ENCODE peak calls at places on chromosomes 16 and 17, in six cellular contexts. One of them, this sample, is unnamed.

GRCh38 chr17:50779747-50780363 is 12.5 kb upstream of the ANKRD40CL start:
- DNase-seq in tibial nerve: no peak
- DNase-seq in A549: no peak
- DNase-seq in GM12891: no peak
- DNase-seq in uterus: no peak
- DNase-seq in NB4: no peak
- DNase-seq in this sample: no peak

GRCh38 chr16:88809676-88810165 is 2.0 kb downstream of the APRT start:
- DNase-seq in uterus: no peak
- DNase-seq in GM12891: no peak
- DNase-seq in tibial nerve: no peak
- DNase-seq in NB4: peak; percentile 72
- DNase-seq in A549: no peak
- DNase-seq in this sample: no peak

GRCh38 chr16:76612497-76612896 is 335.3 kb downstream of the CNTNAP4 start:
- DNase-seq in uterus: no peak
- DNase-seq in tibial nerve: no peak
- DNase-seq in A549: no peak
- DNase-seq in NB4: no peak
- DNase-seq in GM12891: no peak
- DNase-seq in this sample: no peak

GRCh38 chr17:51435171-51435552 is 174.8 kb downstream of the UTP18 start:
- DNase-seq in tibial nerve: no peak
- DNase-seq in GM12891: no peak
- DNase-seq in NB4: peak; percentile 65
- DNase-seq in A549: no peak
- DNase-seq in uterus: no peak
- DNase-seq in this sample: peak; percentile 18

GRCh38 chr17:34121311-34121710 is 133.8 kb upstream of the CCL2 start:
- DNase-seq in GM12891: no peak
- DNase-seq in uterus: no peak
- DNase-seq in tibial nerve: no peak
- DNase-seq in A549: no peak
- DNase-seq in NB4: no peak
- DNase-seq in this sample: no peak

GRCh38 chr17:76265624-76266243 is 586 bp downstream of the UBALD2 start:
- DNase-seq in GM12891: no peak
- DNase-seq in A549: no peak
- DNase-seq in uterus: no peak
- DNase-seq in NB4: peak; percentile 63
- DNase-seq in tibial nerve: no peak
- DNase-seq in this sample: peak; percentile 83

GRCh38 chr17:71071837-71072236 is 902.5 kb downstream of the KCNJ2 start:
- DNase-seq in A549: peak; percentile 83
- DNase-seq in tibial nerve: no peak
- DNase-seq in NB4: peak; percentile 74
- DNase-seq in uterus: no peak
- DNase-seq in GM12891: no peak
- DNase-seq in this sample: no peak

GRCh38 chr17:72143245-72143644 is 22.4 kb downstream of the SOX9 start:
- DNase-seq in uterus: no peak
- DNase-seq in A549: no peak
- DNase-seq in tibial nerve: no peak
- DNase-seq in GM12891: no peak
- DNase-seq in NB4: no peak
- DNase-seq in this sample: no peak

GRCh38 chr17:42784811-42785592 is 4.6 kb downstream of the WNK4 start:
- DNase-seq in NB4: no peak
- DNase-seq in GM12891: no peak
- DNase-seq in A549: no peak
- DNase-seq in tibial nerve: no peak
- DNase-seq in uterus: no peak
- DNase-seq in this sample: no peak

GRCh38 chr17:55237268-55237667 is 27.5 kb upstream of the HLF start:
- DNase-seq in NB4: no peak
- DNase-seq in tibial nerve: no peak
- DNase-seq in GM12891: peak; percentile 16
- DNase-seq in A549: no peak
- DNase-seq in uterus: no peak
- DNase-seq in this sample: no peak

GRCh38 chr17:7060165-7060890 is 16.4 kb upstream of the SLC16A11 start:
- DNase-seq in GM12891: no peak
- DNase-seq in uterus: no peak
- DNase-seq in NB4: peak; percentile 59
- DNase-seq in tibial nerve: no peak
- DNase-seq in A549: peak; percentile 98
- DNase-seq in this sample: no peak

GRCh38 chr17:14205992-14206461 is 30.6 kb downstream of the CDRT15 start:
- DNase-seq in uterus: no peak
- DNase-seq in NB4: no peak
- DNase-seq in A549: no peak
- DNase-seq in GM12891: no peak
- DNase-seq in tibial nerve: no peak
- DNase-seq in this sample: no peak

DNA sequence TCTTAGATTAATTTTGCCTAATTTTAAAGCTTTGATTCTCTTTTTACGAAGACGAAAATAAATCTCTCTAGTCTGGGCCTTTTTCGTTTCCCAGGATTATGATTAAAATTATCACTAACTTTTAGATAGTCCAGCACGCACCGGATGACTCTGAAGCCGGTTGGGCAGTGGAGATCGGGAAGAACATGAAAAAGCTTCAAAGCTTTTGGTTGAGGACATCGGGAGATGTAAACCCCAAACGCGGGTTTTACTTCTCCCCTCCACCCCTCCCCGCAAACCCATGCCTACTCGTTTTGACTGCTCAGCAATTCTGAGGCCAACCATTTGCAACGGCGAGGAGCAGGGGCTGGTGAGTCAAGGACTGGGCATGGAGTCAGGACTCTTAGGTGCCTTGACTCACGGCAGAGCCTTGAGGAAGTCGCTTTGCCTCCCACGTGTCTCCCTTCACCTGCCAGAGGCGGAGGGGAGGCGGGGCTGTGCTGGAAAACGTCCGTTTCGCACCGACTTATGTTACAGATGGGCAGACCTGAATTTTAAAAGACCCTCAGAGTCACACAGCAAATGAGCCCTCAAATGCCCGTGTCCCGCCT is 989 bp upstream of the DUSP14 start:
- DNase-seq in uterus: peak; percentile 89
- DNase-seq in tibial nerve: peak; percentile 71
- DNase-seq in NB4: peak; percentile 74
- DNase-seq in A549: peak; percentile 93
- DNase-seq in GM12891: peak; percentile 24
- DNase-seq in this sample: peak; percentile 72
- TF ChIP-seq POLR2A in uterus: no peak
- TF ChIP-seq POLR2A in tibial nerve: no peak
- TF ChIP-seq POLR2A in NB4: no peak
- TF ChIP-seq POLR2A in A549: no peak
- TF ChIP-seq POLR2A in GM12891: peak; percentile 21
- TF ChIP-seq POLR2A in this sample: no peak

GRCh38 chr17:2397247-2398171 is 3.4 kb downstream of the MNT start:
- DNase-seq in uterus: no peak
- DNase-seq in A549: no peak
- DNase-seq in tibial nerve: no peak
- DNase-seq in GM12891: no peak
- DNase-seq in NB4: no peak
- DNase-seq in this sample: no peak
- TF ChIP-seq POLR2A in uterus: no peak
- TF ChIP-seq POLR2A in A549: no peak
- TF ChIP-seq POLR2A in tibial nerve: no peak
- TF ChIP-seq POLR2A in GM12891: no peak
- TF ChIP-seq POLR2A in NB4: no peak
- TF ChIP-seq POLR2A in this sample: no peak

GRCh38 chr16:11613381-11614303 is 26.9 kb upstream of the LITAF start:
- DNase-seq in GM12891: no peak
- DNase-seq in A549: no peak
- DNase-seq in tibial nerve: peak; percentile 49
- DNase-seq in uterus: no peak
- DNase-seq in NB4: peak; percentile 92
- DNase-seq in this sample: peak; percentile 84
- TF ChIP-seq POLR2A in GM12891: no peak
- TF ChIP-seq POLR2A in A549: no peak
- TF ChIP-seq POLR2A in tibial nerve: no peak
- TF ChIP-seq POLR2A in uterus: no peak
- TF ChIP-seq POLR2A in NB4: peak; percentile 23
- TF ChIP-seq POLR2A in this sample: peak; percentile 69

DNA sequence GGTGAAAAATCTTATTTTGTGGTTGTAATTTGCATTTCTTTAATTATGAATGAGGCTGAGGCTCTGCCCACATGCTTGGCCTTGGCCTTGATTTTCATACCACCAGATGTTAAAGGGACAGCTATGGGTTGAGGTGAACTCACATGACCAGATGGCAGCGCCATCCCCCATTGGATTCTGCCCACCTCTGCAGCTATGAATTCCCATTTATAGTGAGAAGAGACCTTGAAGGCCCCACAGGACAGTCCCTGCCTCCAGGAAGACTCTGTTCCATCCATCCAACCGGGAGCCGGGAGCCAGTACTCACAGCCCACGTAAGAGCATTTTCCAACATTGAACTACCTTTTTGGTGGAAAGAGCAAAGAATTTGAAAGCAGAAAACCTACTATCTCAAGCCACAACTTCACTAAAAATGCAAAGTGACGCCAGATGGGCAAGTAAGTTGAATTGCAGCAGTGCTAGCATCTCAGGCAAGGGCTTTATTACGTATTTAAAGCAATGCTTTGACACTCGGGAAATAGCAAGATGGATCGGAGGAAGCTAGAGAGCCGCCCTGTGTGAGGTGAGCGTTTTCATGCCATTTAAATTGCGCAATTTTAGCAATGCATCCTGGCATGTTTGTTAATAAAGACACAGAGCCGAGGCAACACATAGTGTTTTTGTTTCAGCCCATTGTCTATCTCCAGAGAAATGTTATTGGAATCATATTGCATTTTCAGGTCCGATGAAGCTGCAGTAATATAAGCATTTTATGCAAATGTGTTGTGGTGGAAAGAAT is 273.5 kb upstream of the TNRC6C start:
- DNase-seq in NB4: no peak
- DNase-seq in A549: no peak
- DNase-seq in GM12891: no peak
- DNase-seq in uterus: no peak
- DNase-seq in tibial nerve: no peak
- DNase-seq in this sample: no peak
- TF ChIP-seq POLR2A in NB4: no peak
- TF ChIP-seq POLR2A in A549: no peak
- TF ChIP-seq POLR2A in GM12891: no peak
- TF ChIP-seq POLR2A in uterus: no peak
- TF ChIP-seq POLR2A in tibial nerve: no peak
- TF ChIP-seq POLR2A in this sample: no peak

This sample was measured in erythroblast.